ENCODE peak calls at places on chromosome 9, in nine cellular contexts. W, G, Y, D, M, R, O, X and L are unnamed samples.

GRCh38 chr9:71725590-71726338 is 42.5 kb downstream of the CEMIP2 start:
- DNase-seq in Y (peak), D (peak), G (peak), R (no peak), W (no peak), O (peak), M (no peak), X (no peak), L (no peak)

GRCh38 chr9:33809506-33809905 is 7.5 kb upstream of the UBE2R2 start:
- DNase-seq in O (no peak), M (no peak), W (no peak), G (no peak), R (no peak), D (no peak), Y (peak), X (no peak), L (no peak)

GRCh38 chr9:16626577-16627130 is 243.8 kb downstream of the BNC2 start:
- DNase-seq in M (no peak), O (no peak), X (no peak), R (no peak), D (peak), Y (peak), W (no peak), G (peak), L (no peak)

GRCh38 chr9:86193088-86193487 is 66.4 kb downstream of the C9orf153 start:
- DNase-seq in R (no peak), W (no peak), O (no peak), Y (no peak), G (no peak), D (no peak), X (no peak), M (no peak), L (no peak)

GRCh38 chr9:135816179-135816970 is 91.0 kb downstream of the CAMSAP1 start:
- DNase-seq in D (no peak), X (no peak), G (no peak), R (no peak), M (no peak), W (no peak), Y (no peak), O (no peak), L (no peak)

GRCh38 chr9:32844259-32844658 is 60.9 kb downstream of the TMEM215 start:
- DNase-seq in M (no peak), Y (no peak), O (no peak), G (no peak), W (no peak), X (no peak), R (no peak), D (no peak), L (no peak)

GRCh38 chr9:7137571-7137970 is 379.8 kb downstream of the KDM4C start:
- DNase-seq in G (no peak), D (no peak), W (no peak), X (no peak), Y (no peak), M (no peak), R (no peak), O (no peak), L (no peak)

GRCh38 chr9:134730011-134730760 is 88.6 kb downstream of the COL5A1 start:
- DNase-seq in M (no peak), W (no peak), R (no peak), X (no peak), Y (no peak), O (no peak), G (no peak), D (no peak), L (no peak)

GRCh38 chr9:84139296-84140100 is 158.9 kb downstream of the RMI1 start:
- DNase-seq in G (no peak), R (no peak), Y (peak), M (no peak), X (peak), D (no peak), O (no peak), W (peak), L (no peak)

GRCh38 chr9:81363916-81364480 is 325.3 kb downstream of the TLE1 start:
- DNase-seq in X (no peak), D (no peak), O (no peak), W (no peak), R (no peak), G (no peak), Y (no peak), M (no peak), L (no peak)

GRCh38 chr9:86676426-86676825 is 270.9 kb downstream of the GAS1 start:
- DNase-seq in M (no peak), Y (no peak), R (no peak), D (no peak), W (no peak), X (no peak), G (no peak), O (no peak), L (no peak)

GRCh38 chr9:137149942-137150484 is 11.1 kb downstream of the GRIN1 start:
- DNase-seq in D (no peak), G (no peak), O (no peak), W (no peak), X (peak), M (no peak), Y (no peak), R (no peak), L (no peak)

GRCh38 chr9:1208185-1208584 is 158.0 kb downstream of the DMRT2 start:
- DNase-seq in D (no peak), X (no peak), G (peak), W (no peak), Y (peak), O (no peak), M (no peak), R (no peak), L (no peak)

GRCh38 chr9:78406146-78406545 is 109.2 kb downstream of the PSAT1 start:
- DNase-seq in M (no peak), G (no peak), O (no peak), R (no peak), Y (no peak), X (no peak), D (no peak), W (no peak), L (no peak)

GRCh38 chr9:26760675-26761074 is 131.9 kb downstream of the CAAP1 start:
- DNase-seq in G (no peak), Y (no peak), W (no peak), R (no peak), X (no peak), M (no peak), O (no peak), D (no peak), L (no peak)

GRCh38 chr9:96305171-96305570 is 3.2 kb upstream of the HSD17B3 start:
- DNase-seq in Y (peak), M (no peak), X (no peak), O (no peak), R (no peak), G (no peak), W (no peak), D (no peak), L (no peak)

GRCh38 chr9:138022756-138023393 is 145.3 kb downstream of the CACNA1B start:
- DNase-seq in O (no peak), M (peak), G (no peak), X (no peak), R (peak), Y (no peak), D (no peak), W (peak), L (no peak)

GRCh38 chr9:96391021-96391765 is 7.7 kb upstream of the SLC35D2 start:
- DNase-seq in R (no peak), W (no peak), M (no peak), D (no peak), X (no peak), O (no peak), G (no peak), Y (no peak), L (no peak)

GRCh38 chr9:88586452-88586851 is 51.5 kb downstream of the NXNL2 start:
- DNase-seq in R (no peak), M (no peak), X (no peak), G (no peak), O (no peak), Y (peak), W (no peak), D (no peak), L (no peak)

GRCh38 chr9:26643826-26644225 is 248.8 kb downstream of the CAAP1 start:
- DNase-seq in D (no peak), X (no peak), M (no peak), R (no peak), G (no peak), O (no peak), W (no peak), Y (no peak), L (no peak)

GRCh38 chr9:4923580-4924544 is 61.2 kb upstream of the JAK2 start:
- DNase-seq in G (no peak), D (no peak), O (no peak), R (no peak), W (no peak), Y (peak), X (peak), M (no peak), L (peak)

GRCh38 chr9:112558476-112558875 is 71.8 kb downstream of the KIAA1958 start:
- DNase-seq in M (no peak), Y (peak), X (no peak), D (no peak), R (no peak), O (no peak), W (no peak), G (peak), L (no peak)

GRCh38 chr9:69120380-69121154 is 53.5 kb upstream of the TJP2 start:
- DNase-seq in X (peak), G (no peak), Y (no peak), O (peak), R (peak), D (no peak), M (peak), W (no peak), L (peak)

GRCh38 chr9:69122086-69122390 is 52.0 kb upstream of the TJP2 start:
- DNase-seq in M (peak), W (peak), Y (peak), X (no peak), R (peak), G (no peak), O (no peak), D (peak), L (peak)

GRCh38 chr9:69122391-69123141 is 51.5 kb upstream of the TJP2 start:
- DNase-seq in W (no peak), D (no peak), R (no peak), G (no peak), X (peak), Y (peak), M (no peak), O (peak), L (no peak)

GRCh38 chr9:69118656-69119055 is 55.4 kb upstream of the TJP2 start:
- DNase-seq in O (no peak), X (no peak), Y (no peak), G (no peak), D (no peak), W (no peak), M (no peak), R (no peak), L (no peak)

DNA sequence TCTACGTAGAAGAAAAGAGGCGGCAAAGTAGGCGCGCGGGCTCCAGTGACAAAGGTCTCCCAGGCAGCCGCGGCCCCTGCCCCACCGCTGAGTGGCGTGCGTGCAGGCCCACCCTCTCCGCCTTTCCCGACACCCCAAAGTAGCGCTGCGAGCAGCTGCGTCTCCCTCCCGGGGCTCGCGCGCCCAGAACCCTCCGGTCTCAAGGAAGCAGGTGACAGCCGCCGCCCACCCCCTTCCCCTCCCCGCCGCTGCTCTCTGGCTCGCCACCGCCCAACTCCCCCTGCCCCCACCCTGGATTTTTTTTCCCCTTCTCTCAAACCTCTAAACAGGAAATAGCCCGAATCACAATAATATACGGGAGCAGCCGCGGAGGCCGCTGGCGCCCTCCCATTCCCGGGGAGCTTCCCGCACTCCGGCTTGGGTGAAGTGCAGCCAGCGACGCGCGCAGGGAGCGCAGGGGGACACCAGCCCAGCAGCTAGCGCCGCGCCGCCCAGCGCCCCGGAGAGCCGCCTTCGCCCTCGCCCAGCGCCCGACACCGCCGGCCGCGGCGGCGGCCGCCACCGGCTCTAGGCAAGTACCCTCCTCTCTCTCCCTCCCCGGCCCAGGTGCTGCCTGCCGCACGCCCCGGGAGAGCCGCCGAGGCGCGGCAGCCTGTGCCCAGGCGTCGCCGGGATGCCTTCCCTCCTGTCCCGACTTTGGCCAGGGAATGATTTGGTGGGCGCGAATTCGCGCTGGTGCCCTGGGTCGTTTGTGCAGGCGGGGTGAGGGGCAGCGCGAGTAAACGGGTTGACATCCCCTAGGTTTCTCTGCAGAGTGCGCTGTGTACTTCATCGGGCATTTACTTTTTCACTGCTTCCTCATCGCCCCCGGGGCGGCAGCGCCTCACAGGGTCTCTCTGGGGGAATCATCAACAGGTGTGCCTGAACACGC is 52.7 kb upstream of the TJP2 start:
- DNase-seq in X (peak), Y (peak), R (peak), W (no peak), M (peak), D (peak), O (no peak), G (no peak), L (peak)
- TF ChIP-seq CTCF in X (peak), Y (no peak), R (no peak), W (no peak), M (no peak), D (peak), O (no peak), G (no peak), L (no peak)

DNA sequence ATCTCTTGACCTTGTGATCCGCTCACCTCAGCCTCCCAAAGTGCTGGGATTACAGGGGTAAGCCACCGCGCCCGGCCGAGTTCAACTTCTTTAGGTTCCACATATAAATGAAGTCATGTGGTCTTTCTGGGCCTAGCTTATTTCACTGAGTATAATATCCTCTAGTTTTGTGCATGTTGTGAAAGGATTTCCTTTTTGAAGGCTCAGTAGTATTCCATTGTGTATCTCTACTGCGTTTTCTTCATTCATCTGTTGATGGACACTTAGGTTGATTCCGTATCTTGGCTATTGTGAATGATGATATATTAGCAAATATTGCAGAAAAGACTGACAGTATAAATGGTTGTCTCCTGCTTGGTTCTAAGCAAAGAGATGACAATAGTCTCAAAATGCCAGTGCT is 20.1 kb downstream of the ODF2 start:
- DNase-seq in Y (no peak), G (no peak), M (no peak), W (no peak), D (no peak), X (no peak), O (no peak), R (no peak), L (no peak)
- TF ChIP-seq CTCF in Y (no peak), G (no peak), M (no peak), W (no peak), D (no peak), X (no peak), O (no peak), R (no peak), L (no peak)

GRCh38 chr9:31719262-31719661 is 665.2 kb upstream of the ACO1 start:
- DNase-seq in X (no peak), Y (no peak), M (no peak), O (no peak), W (no peak), R (no peak), D (no peak), G (no peak), L (no peak)

GRCh38 chr9:31715250-31715649 is 669.2 kb upstream of the ACO1 start:
- DNase-seq in X (no peak), G (no peak), D (no peak), R (no peak), M (no peak), W (no peak), Y (no peak), O (no peak), L (no peak)
- TF ChIP-seq CTCF in X (no peak), G (no peak), D (no peak), R (no peak), M (no peak), W (no peak), Y (no peak), O (no peak), L (no peak)

GRCh38 chr9:12461759-12462158 is 231.4 kb upstream of the TYRP1 start:
- DNase-seq in O (no peak), R (no peak), M (no peak), G (no peak), Y (no peak), X (no peak), W (no peak), D (no peak), L (no peak)

GRCh38 chr9:12462861-12463260 is 230.3 kb upstream of the TYRP1 start:
- DNase-seq in M (no peak), D (no peak), Y (no peak), O (no peak), W (no peak), X (no peak), R (no peak), G (no peak), L (no peak)

GRCh38 chr9:12463641-12464040 is 229.5 kb upstream of the TYRP1 start:
- DNase-seq in Y (no peak), W (no peak), R (no peak), M (no peak), O (no peak), G (no peak), X (no peak), D (no peak), L (no peak)

GRCh38 chr9:12464368-12464767 is 228.8 kb upstream of the TYRP1 start:
- DNase-seq in X (no peak), G (no peak), Y (no peak), D (no peak), M (no peak), O (no peak), R (no peak), W (no peak), L (no peak)

DNA sequence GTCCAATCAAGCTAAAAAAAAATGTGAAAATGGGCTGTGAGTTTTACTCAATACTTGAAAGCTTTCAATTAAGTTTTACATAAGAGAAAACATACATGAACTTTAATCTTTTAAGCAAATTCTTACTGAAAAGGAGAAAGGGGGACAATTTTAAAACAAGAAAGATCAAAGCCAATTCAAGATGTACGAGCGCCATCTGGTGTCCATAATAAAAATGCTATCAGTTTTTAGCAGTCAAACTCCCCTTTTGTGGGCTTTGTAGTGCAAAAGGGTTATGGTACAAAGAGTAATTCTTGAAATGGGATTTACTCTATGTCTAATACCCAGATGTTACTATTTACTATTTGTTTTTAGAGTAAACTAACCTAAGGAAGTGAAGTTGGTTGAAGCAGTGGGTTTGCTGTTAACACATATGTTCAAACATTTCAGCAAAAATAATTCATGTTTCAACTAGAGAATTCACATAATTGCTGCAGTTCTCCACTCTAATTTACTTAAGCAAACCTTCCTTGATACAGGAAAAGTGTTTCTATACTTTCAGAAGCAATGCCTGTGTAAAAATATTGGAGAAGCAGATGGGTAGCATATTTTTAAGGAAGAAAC is 228.2 kb upstream of the TYRP1 start:
- DNase-seq in G (no peak), X (peak), M (no peak), W (no peak), R (no peak), O (no peak), Y (peak), D (peak), L (peak)
- TF ChIP-seq CTCF in G (peak), X (peak), M (peak), W (peak), R (peak), O (no peak), Y (peak), D (peak), L (peak)

DNA sequence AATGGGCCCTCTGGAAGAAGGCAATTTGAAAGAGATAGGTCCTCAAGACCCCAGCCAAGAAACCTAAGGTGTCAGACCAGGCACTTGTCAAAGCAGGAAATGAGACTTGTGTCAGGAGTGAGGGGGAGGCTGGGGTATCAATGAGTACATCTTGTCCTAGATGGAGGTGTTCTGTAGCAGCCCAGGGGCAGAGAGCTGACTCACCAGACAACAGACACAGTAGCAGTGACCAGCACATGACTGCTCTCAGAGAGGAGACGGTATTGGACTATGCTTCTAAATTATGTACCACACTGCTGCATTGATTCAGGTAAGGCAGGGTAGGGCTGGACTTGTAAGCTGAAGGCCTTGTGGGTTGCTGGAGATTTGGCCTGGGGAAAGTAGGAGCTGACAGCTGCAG is 551.2 kb upstream of the KLF4 start:
- DNase-seq in R (no peak), G (peak), W (no peak), Y (peak), X (no peak), D (no peak), M (no peak), O (no peak), L (no peak)
- TF ChIP-seq CTCF in R (no peak), G (no peak), W (no peak), Y (no peak), X (no peak), D (no peak), M (no peak), O (no peak), L (no peak)